ENCODE peak calls at places on chromosomes 5 and 9, in five cellular contexts. G is iPS DF 6.9; Q is effector memory CD4-positive, alpha-beta T cell; S is A673; T is Peyer's patch. A is an unnamed sample.

GRCh38 chr5:82045526-82046267 is 73.9 kb downstream of the ATG10 start:
- DNase-seq in G (no peak), T (no peak), Q (no peak), S (no peak), A (no peak)

GRCh38 chr5:91129748-91130147 is 253.4 kb downstream of the ARRDC3 start:
- DNase-seq in Q (no peak), S (no peak), G (no peak), T (no peak), A (no peak)

GRCh38 chr9:91164724-91165520 is 196.8 kb downstream of the AUH start:
- DNase-seq in S (no peak), T (peak; percentile 91), G (no peak), Q (peak; percentile 30), A (peak; percentile 83)

GRCh38 chr9:84975926-84976325 is 306.4 kb downstream of the NTRK2 start:
- DNase-seq in Q (no peak), T (no peak), G (no peak), S (no peak), A (no peak)

GRCh38 chr5:75685141-75685540 is 32.1 kb downstream of the POC5 start:
- DNase-seq in G (no peak), Q (no peak), T (no peak), S (no peak), A (no peak)

GRCh38 chr9:24487250-24487861 is 58.3 kb downstream of the IZUMO3 start:
- DNase-seq in G (no peak), Q (no peak), S (no peak), T (no peak), A (no peak)

GRCh38 chr5:115423541-115423940 is 121.0 kb downstream of the FEM1C start:
- DNase-seq in S (no peak), G (no peak), Q (no peak), T (no peak), A (peak; percentile 49)

GRCh38 chr5:74194196-74194595 is 446.3 kb downstream of the ENC1 start:
- DNase-seq in T (no peak), S (no peak), Q (no peak), G (no peak), A (no peak)

GRCh38 chr9:132901859-132902831 is 23.4 kb downstream of the SPACA9 start:
- DNase-seq in S (peak; percentile 87), Q (peak; percentile 52), T (peak; percentile 63), G (peak; percentile 78), A (peak; percentile 84)

GRCh38 chr5:81986126-81986525 is 14.3 kb downstream of the ATG10 start:
- DNase-seq in G (no peak), S (no peak), Q (no peak), T (no peak), A (no peak)

GRCh38 chr9:126125577-126125976 is 201.1 kb upstream of the MVB12B start:
- DNase-seq in S (no peak), G (no peak), T (no peak), Q (no peak), A (no peak)

GRCh38 chr5:177553671-177554429 is 513 bp downstream of the FAM193B start:
- DNase-seq in S (peak; percentile 18), Q (no peak), G (no peak), T (peak; percentile 75), A (peak; percentile 63)

GRCh38 chr5:160245506-160246100 is 16.3 kb downstream of the FABP6 start:
- DNase-seq in S (no peak), G (no peak), T (no peak), Q (no peak), A (no peak)

GRCh38 chr5:161547573-161548471 is 1.3 kb upstream of the GABRB2 start:
- DNase-seq in Q (no peak), S (no peak), T (peak; percentile 52), G (no peak), A (peak; percentile 41)

GRCh38 chr9:129330711-129331279 is 152.7 kb upstream of the IER5L start:
- DNase-seq in G (no peak), T (no peak), Q (no peak), S (peak; percentile 58), A (no peak)

GRCh38 chr5:40124367-40124766 is 555.3 kb upstream of the PTGER4 start:
- DNase-seq in T (no peak), S (peak; percentile 17), G (no peak), Q (no peak), A (no peak)

DNA sequence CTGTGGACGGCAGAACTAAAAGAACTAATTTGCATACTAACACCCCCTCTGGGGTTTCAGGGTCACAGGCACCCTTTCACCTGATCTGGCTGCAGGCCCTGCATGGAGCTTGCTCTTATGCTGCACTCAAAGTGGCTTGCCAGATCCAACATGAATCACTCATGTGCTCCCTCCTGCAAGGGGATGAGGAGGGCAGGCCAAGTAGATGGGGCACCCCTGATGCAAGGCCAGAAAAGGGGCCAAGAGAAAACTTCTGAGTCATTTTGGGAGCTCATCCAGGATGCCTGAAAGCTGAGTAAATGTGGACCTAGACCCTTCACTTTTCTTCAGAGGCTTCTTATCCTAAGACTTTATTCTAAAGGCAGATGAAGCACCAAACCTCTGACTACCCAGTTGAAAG is 558.5 kb upstream of the PTGER4 start:
- DNase-seq in Q (no peak), G (no peak), T (no peak), S (no peak), A (no peak)
- H3K9me3 ChIP-seq in Q (no peaks in the 10 kb centered on the region), G (peaks cover 3% of the 10 kb centered on the region), T (no peaks in the 10 kb centered on the region), S (peaks cover 28% of the 10 kb centered on the region), A (peaks cover 2% of the 10 kb centered on the region)

GRCh38 chr5:146018461-146019375 is 82.3 kb downstream of the SH3RF2 start:
- DNase-seq in T (no peak), G (no peak), Q (no peak), S (no peak), A (no peak)

GRCh38 chr5:146013761-146014160 is 77.4 kb downstream of the SH3RF2 start:
- DNase-seq in Q (no peak), T (no peak), G (no peak), S (no peak), A (no peak)

GRCh38 chr5:146020100-146020499 is 83.7 kb downstream of the SH3RF2 start:
- DNase-seq in T (no peak), G (no peak), S (no peak), Q (no peak), A (no peak)

GRCh38 chr5:146015001-146015400 is 78.6 kb downstream of the SH3RF2 start:
- DNase-seq in S (peak; percentile 15), Q (no peak), G (no peak), T (no peak), A (no peak)

GRCh38 chr5:146016764-146017484 is 80.5 kb downstream of the SH3RF2 start:
- DNase-seq in S (peak; percentile 15), G (no peak), T (no peak), Q (no peak), A (no peak)
- H3K4me3 ChIP-seq in S (no peak overlapping the region), G (no peak overlapping the region), T (no peak overlapping the region), Q (no peak overlapping the region), A (no peak overlapping the region)

GRCh38 chr5:168315991-168316578 is 24.6 kb downstream of the WWC1 start:
- DNase-seq in G (no peak), T (no peak), S (no peak), Q (no peak), A (no peak)
- H3K27ac ChIP-seq in G (no peak overlapping the region), T (no peak overlapping the region), S (no peak overlapping the region), Q (no peak overlapping the region), A (no peak overlapping the region)

GRCh38 chr5:3049261-3049660 is 297.8 kb upstream of the IRX2 start:
- DNase-seq in T (no peak), S (no peak), G (no peak), Q (no peak), A (no peak)

GRCh38 chr5:3056901-3057300 is 305.4 kb upstream of the IRX2 start:
- DNase-seq in T (no peak), S (no peak), G (no peak), Q (no peak), A (no peak)

GRCh38 chr5:3050863-3051262 is 299.4 kb upstream of the IRX2 start:
- DNase-seq in S (no peak), T (no peak), G (no peak), Q (no peak), A (no peak)

GRCh38 chr5:3047212-3047774 is 295.8 kb upstream of the IRX2 start:
- DNase-seq in Q (no peak), S (no peak), G (no peak), T (no peak), A (no peak)

GRCh38 chr5:3051400-3051799 is 299.9 kb upstream of the IRX2 start:
- DNase-seq in Q (no peak), S (no peak), G (no peak), T (no peak), A (no peak)
- H3K9me3 ChIP-seq in Q (no peaks in the 10 kb centered on the region), S (peaks cover 14% of the 10 kb centered on the region), G (no peaks in the 10 kb centered on the region), T (no peaks in the 10 kb centered on the region), A (no peaks in the 10 kb centered on the region)

DNA sequence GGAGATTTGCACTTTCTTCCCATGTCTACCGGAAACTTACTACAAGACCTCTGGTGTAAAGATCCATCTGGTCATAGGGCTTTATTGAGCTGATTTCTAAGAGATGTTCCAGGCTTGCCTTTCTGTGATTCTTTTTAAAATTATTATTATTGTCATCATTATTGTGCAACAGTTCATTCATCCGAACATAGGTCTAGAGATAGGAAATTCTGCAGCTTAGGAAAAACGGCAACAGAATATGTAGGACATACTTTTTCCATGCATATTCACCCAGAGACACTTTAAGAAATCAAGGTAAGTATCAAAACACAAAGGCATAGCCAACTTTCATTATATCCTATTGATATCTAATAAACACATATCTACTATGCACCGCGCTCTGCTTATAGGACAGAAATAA is 378.2 kb upstream of the KLF4 start:
- DNase-seq in G (no peak), S (no peak), Q (no peak), T (no peak), A (no peak)
- H3K4me3 ChIP-seq in G (no peak overlapping the region), S (no peak overlapping the region), Q (no peak overlapping the region), T (no peak overlapping the region), A (no peak overlapping the region)

DNA sequence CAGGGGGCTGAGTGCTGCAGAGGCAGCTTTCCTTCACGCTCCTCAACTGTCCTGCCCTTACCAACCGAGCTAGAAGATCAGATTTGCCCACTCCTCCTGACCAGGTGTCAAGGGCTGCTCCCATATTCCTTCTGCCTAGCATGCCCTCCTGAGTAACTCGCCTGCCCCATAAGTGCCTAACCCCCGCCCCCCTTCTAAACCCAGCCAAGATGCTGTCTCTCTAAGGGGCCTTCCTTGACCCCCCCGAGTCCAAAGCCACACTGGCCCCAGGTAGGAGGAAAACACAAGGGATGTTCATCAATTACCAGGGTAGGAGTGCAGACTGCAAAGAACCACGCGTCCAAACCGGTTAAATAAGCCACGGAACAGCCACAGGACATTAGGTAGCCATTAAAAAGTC is 4.8 kb downstream of the CCDC69 start:
- DNase-seq in S (no peak), Q (no peak), T (no peak), G (no peak), A (no peak)
- H3K27ac ChIP-seq in S (no peak overlapping the region), Q (peak overlapping the region; percentile 97), T (no peak overlapping the region), G (no peak overlapping the region), A (no peak overlapping the region)

A was measured in aorta.